ENCODE peak calls at places on chromosome 6, in ten cellular contexts. Q is HFFc6, M is heart left ventricle, V is fibroblast of mammary gland, D is stomach, N is D721Med, S is fibroblast of lung, W is Calu3, P is cardiac muscle cell, O is H9. Y is an unnamed sample.
A peak's percentile ranks its signal among the peaks of the same experiment; 100 is the strongest.

GRCh38 chr6:141398954-141399353 is 733.8 kb upstream of the GJE1 start:
- DNase-seq in Q (no peak), M (no peak), V (peak; percentile 70), D (no peak), N (no peak), S (no peak), W (no peak), P (no peak), O (no peak), Y (no peak)

GRCh38 chr6:107132330-107132954 is 17.1 kb upstream of the BEND3 start:
- DNase-seq in Q (peak; percentile 25), M (no peak), V (peak; percentile 39), D (no peak), N (no peak), S (peak; percentile 20), W (peak; percentile 57), P (peak; percentile 53), O (no peak), Y (peak; percentile 42)

GRCh38 chr6:156780117-156780641 is 3.0 kb downstream of the ARID1B start:
- DNase-seq in Q (peak; percentile 91), M (peak; percentile 46), V (peak; percentile 94), D (peak; percentile 56), N (no peak), S (peak; percentile 96), W (peak; percentile 48), P (peak; percentile 91), O (no peak), Y (peak; percentile 52)

GRCh38 chr6:72977114-72977513 is 248.2 kb downstream of the KHDC1L start:
- DNase-seq in Q (no peak), M (no peak), V (no peak), D (no peak), N (no peak), S (no peak), W (no peak), P (no peak), O (no peak), Y (no peak)

GRCh38 chr6:28537065-28537464 is 11.4 kb downstream of the GPX5 start:
- DNase-seq in Q (no peak), M (no peak), V (peak; percentile 49), D (no peak), N (no peak), S (peak; percentile 6), W (no peak), P (peak; percentile 42), O (peak; percentile 53), Y (no peak)

GRCh38 chr6:46175446-46175845 is 4.7 kb upstream of the ENPP5 start:
- DNase-seq in Q (no peak), M (no peak), V (peak; percentile 19), D (no peak), N (no peak), S (no peak), W (no peak), P (peak; percentile 4), O (no peak), Y (no peak)

GRCh38 chr6:154605207-154605877 is 94.9 kb upstream of the CNKSR3 start:
- DNase-seq in Q (no peak), M (no peak), V (no peak), D (no peak), N (no peak), S (peak; percentile 82), W (no peak), P (no peak), O (no peak), Y (no peak)

GRCh38 chr6:6319947-6320811 is at the start of gene F13A1:
- DNase-seq in Q (no peak), M (no peak), V (no peak), D (no peak), N (no peak), S (no peak), W (no peak), P (no peak), O (peak; percentile 71), Y (peak; percentile 29)

GRCh38 chr6:35678814-35679213 is 9.9 kb downstream of the FKBP5 start:
- DNase-seq in Q (no peak), M (no peak), V (no peak), D (no peak), N (no peak), S (peak; percentile 9), W (no peak), P (no peak), O (no peak), Y (no peak)

GRCh38 chr6:108581237-108581931 is 20.7 kb downstream of the FOXO3 start:
- DNase-seq in Q (peak; percentile 68), M (no peak), V (peak; percentile 97), D (no peak), N (no peak), S (peak; percentile 91), W (no peak), P (peak; percentile 97), O (no peak), Y (no peak)

GRCh38 chr6:2765896-2766766 is 938 bp downstream of the WRNIP1 start:
- DNase-seq in Q (peak; percentile 19), M (peak; percentile 58), V (no peak), D (peak; percentile 53), N (no peak), S (peak; percentile 40), W (peak; percentile 50), P (peak; percentile 56), O (no peak), Y (peak; percentile 58)

GRCh38 chr6:127481628-127482027 is 22.4 kb upstream of the KIAA0408 start:
- DNase-seq in Q (peak; percentile 71), M (no peak), V (peak; percentile 62), D (no peak), N (no peak), S (peak; percentile 85), W (peak; percentile 23), P (peak; percentile 61), O (no peak), Y (no peak)

GRCh38 chr6:100905067-100905466 is 23.9 kb upstream of the ASCC3 start:
- DNase-seq in Q (no peak), M (no peak), V (no peak), D (no peak), N (no peak), S (no peak), W (no peak), P (no peak), O (no peak), Y (no peak)

GRCh38 chr6:26311012-26311384 is 54.0 kb upstream of the BTN3A2 start:
- DNase-seq in Q (peak; percentile 76), M (no peak), V (peak; percentile 74), D (no peak), N (no peak), S (peak; percentile 66), W (peak; percentile 59), P (peak; percentile 54), O (no peak), Y (no peak)

GRCh38 chr6:95318137-95318536 is 259.2 kb upstream of the MANEA start:
- DNase-seq in Q (no peak), M (no peak), V (no peak), D (no peak), N (no peak), S (no peak), W (no peak), P (no peak), O (no peak), Y (no peak)

GRCh38 chr6:42693725-42694323 is 28.6 kb downstream of the PRPH2 start:
- DNase-seq in Q (no peak), M (no peak), V (no peak), D (no peak), N (no peak), S (no peak), W (no peak), P (no peak), O (no peak), Y (no peak)

GRCh38 chr6:10425177-10425972 is 10.5 kb upstream of the TFAP2A start:
- DNase-seq in Q (no peak), M (no peak), V (no peak), D (no peak), N (no peak), S (peak; percentile 21), W (no peak), P (no peak), O (no peak), Y (no peak)

GRCh38 chr6:52124126-52125121 is 37.0 kb upstream of the PKHD1 start:
- DNase-seq in Q (no peak), M (no peak), V (no peak), D (no peak), N (no peak), S (no peak), W (peak; percentile 28), P (no peak), O (no peak), Y (no peak)

GRCh38 chr6:139577991-139578604 is 203.7 kb upstream of the CITED2 start:
- DNase-seq in Q (peak; percentile 86), M (no peak), V (peak; percentile 93), D (no peak), N (no peak), S (peak; percentile 94), W (no peak), P (peak; percentile 55), O (no peak), Y (no peak)

GRCh38 chr6:150208606-150209352 is 65.9 kb downstream of the PPP1R14C start:
- DNase-seq in Q (no peak), M (no peak), V (no peak), D (no peak), N (no peak), S (peak; percentile 53), W (no peak), P (no peak), O (no peak), Y (no peak)
- TF ChIP-seq CTCF in Q (no peak), M (no peak), V (no peak), D (no peak), N (no peak), S (no peak), W (no peak), P (no peak), O (no peak), Y (no peak)

GRCh38 chr6:39102024-39102820 is 12.8 kb downstream of the SAYSD1 start:
- DNase-seq in Q (no peak), M (no peak), V (peak; percentile 71), D (peak; percentile 55), N (no peak), S (peak; percentile 74), W (no peak), P (peak; percentile 87), O (peak; percentile 79), Y (no peak)
- TF ChIP-seq CTCF in Q (no peak), M (no peak), V (peak; percentile 13), D (no peak), N (no peak), S (peak; percentile 63), W (no peak), P (peak; percentile 72), O (peak; percentile 81), Y (no peak)

GRCh38 chr6:48994811-48995210 is 468.2 kb downstream of the MMUT start:
- DNase-seq in Q (no peak), M (no peak), V (no peak), D (no peak), N (no peak), S (no peak), W (no peak), P (no peak), O (peak; percentile 35), Y (no peak)
- TF ChIP-seq CTCF in Q (no peak), M (no peak), V (no peak), D (no peak), N (peak; percentile 17), S (no peak), W (no peak), P (no peak), O (peak; percentile 25), Y (no peak)

DNA sequence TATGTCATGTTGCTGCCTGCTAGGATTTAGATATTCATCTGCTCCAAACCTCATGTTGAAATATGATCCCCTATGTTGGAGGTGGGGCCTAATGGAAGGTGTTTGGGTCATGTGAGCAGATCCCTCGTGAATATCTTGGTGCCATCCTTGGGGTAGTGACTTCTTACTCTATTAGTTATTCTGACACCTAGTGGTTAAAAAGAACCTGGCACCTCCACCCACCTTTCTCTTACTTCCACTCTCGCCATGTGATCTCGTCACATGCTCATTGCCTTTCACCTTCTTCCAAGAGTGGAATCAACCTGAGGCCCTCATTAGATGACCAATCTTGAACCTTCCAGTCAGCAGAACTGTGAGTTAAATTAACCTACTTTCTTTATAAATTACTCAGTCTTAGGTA is 549.4 kb upstream of the SYNCRIP start:
- DNase-seq in Q (peak; percentile 1), M (no peak), V (peak; percentile 2), D (no peak), N (no peak), S (no peak), W (peak; percentile 33), P (no peak), O (peak; percentile 48), Y (no peak)
- TF ChIP-seq CTCF in Q (peak; percentile 51), M (peak; percentile 22), V (peak; percentile 4), D (peak; percentile 29), N (peak; percentile 13), S (no peak), W (peak; percentile 46), P (peak; percentile 9), O (peak; percentile 66), Y (no peak)

Y was measured in thyroid gland.